ENCODE peak calls at places on chromosomes 11 and 22, in nine cellular contexts. One of them, this sample, is unnamed.

GRCh38 chr11:64165482-64165841 is 451 bp downstream of the MACROD1 start:
- DNase-seq in cardiac fibroblast: no peak
- DNase-seq in activated T-cell treated with anti-CD3 and anti-CD28 coated beads for 1 hour: no peak
- DNase-seq in posterior cingulate gyrus: no peak
- DNase-seq in transverse colon: peak; percentile 35
- DNase-seq in NCI-H2171 treated with DMSO at 0.1 percent for 48 hours: no peak
- DNase-seq in psoas muscle: no peak
- DNase-seq in AG09309: no peak
- DNase-seq in Right ventricle myocardium superior: peak; percentile 60
- DNase-seq in this sample: no peak

GRCh38 chr22:36194971-36195370 is 6.6 kb downstream of the APOL4 start:
- DNase-seq in cardiac fibroblast: peak; percentile 85
- DNase-seq in activated T-cell treated with anti-CD3 and anti-CD28 coated beads for 1 hour: peak; percentile 9
- DNase-seq in posterior cingulate gyrus: no peak
- DNase-seq in transverse colon: peak; percentile 64
- DNase-seq in NCI-H2171 treated with DMSO at 0.1 percent for 48 hours: peak; percentile 39
- DNase-seq in psoas muscle: peak; percentile 39
- DNase-seq in AG09309: peak; percentile 41
- DNase-seq in Right ventricle myocardium superior: peak; percentile 62
- DNase-seq in this sample: peak; percentile 6

GRCh38 chr11:10117709-10118341 is 176.2 kb downstream of the SBF2 start:
- DNase-seq in cardiac fibroblast: peak; percentile 81
- DNase-seq in activated T-cell treated with anti-CD3 and anti-CD28 coated beads for 1 hour: no peak
- DNase-seq in posterior cingulate gyrus: no peak
- DNase-seq in transverse colon: no peak
- DNase-seq in NCI-H2171 treated with DMSO at 0.1 percent for 48 hours: no peak
- DNase-seq in psoas muscle: no peak
- DNase-seq in AG09309: peak; percentile 64
- DNase-seq in Right ventricle myocardium superior: no peak
- DNase-seq in this sample: no peak

GRCh38 chr22:22397292-22397870 is 111.2 kb downstream of the ZNF280B start:
- DNase-seq in cardiac fibroblast: peak; percentile 56
- DNase-seq in activated T-cell treated with anti-CD3 and anti-CD28 coated beads for 1 hour: no peak
- DNase-seq in posterior cingulate gyrus: no peak
- DNase-seq in transverse colon: no peak
- DNase-seq in NCI-H2171 treated with DMSO at 0.1 percent for 48 hours: no peak
- DNase-seq in psoas muscle: peak; percentile 33
- DNase-seq in AG09309: no peak
- DNase-seq in Right ventricle myocardium superior: peak; percentile 65
- DNase-seq in this sample: no peak

GRCh38 chr11:18527512-18527911 is 770 bp upstream of the TSG101 start:
- DNase-seq in cardiac fibroblast: peak; percentile 65
- DNase-seq in activated T-cell treated with anti-CD3 and anti-CD28 coated beads for 1 hour: no peak
- DNase-seq in posterior cingulate gyrus: no peak
- DNase-seq in transverse colon: no peak
- DNase-seq in NCI-H2171 treated with DMSO at 0.1 percent for 48 hours: no peak
- DNase-seq in psoas muscle: no peak
- DNase-seq in AG09309: peak; percentile 27
- DNase-seq in Right ventricle myocardium superior: no peak
- DNase-seq in this sample: no peak

GRCh38 chr11:126345759-126346585 is 9.5 kb upstream of the ST3GAL4 start:
- DNase-seq in cardiac fibroblast: peak; percentile 66
- DNase-seq in activated T-cell treated with anti-CD3 and anti-CD28 coated beads for 1 hour: no peak
- DNase-seq in posterior cingulate gyrus: no peak
- DNase-seq in transverse colon: no peak
- DNase-seq in NCI-H2171 treated with DMSO at 0.1 percent for 48 hours: no peak
- DNase-seq in psoas muscle: peak; percentile 60
- DNase-seq in AG09309: peak; percentile 64
- DNase-seq in Right ventricle myocardium superior: peak; percentile 74
- DNase-seq in this sample: no peak

GRCh38 chr11:114208371-114208770 is 87.8 kb upstream of the NNMT start:
- DNase-seq in cardiac fibroblast: peak; percentile 28
- DNase-seq in activated T-cell treated with anti-CD3 and anti-CD28 coated beads for 1 hour: peak; percentile 8
- DNase-seq in posterior cingulate gyrus: no peak
- DNase-seq in transverse colon: no peak
- DNase-seq in NCI-H2171 treated with DMSO at 0.1 percent for 48 hours: no peak
- DNase-seq in psoas muscle: no peak
- DNase-seq in AG09309: no peak
- DNase-seq in Right ventricle myocardium superior: no peak
- DNase-seq in this sample: peak; percentile 20

GRCh38 chr11:114595571-114595970 is at the start of gene NXPE4:
- DNase-seq in cardiac fibroblast: no peak
- DNase-seq in activated T-cell treated with anti-CD3 and anti-CD28 coated beads for 1 hour: no peak
- DNase-seq in posterior cingulate gyrus: no peak
- DNase-seq in transverse colon: peak; percentile 54
- DNase-seq in NCI-H2171 treated with DMSO at 0.1 percent for 48 hours: no peak
- DNase-seq in psoas muscle: no peak
- DNase-seq in AG09309: no peak
- DNase-seq in Right ventricle myocardium superior: no peak
- DNase-seq in this sample: no peak

GRCh38 chr11:109706940-109707339 is 284.9 kb downstream of the C11orf87 start:
- DNase-seq in cardiac fibroblast: no peak
- DNase-seq in activated T-cell treated with anti-CD3 and anti-CD28 coated beads for 1 hour: no peak
- DNase-seq in posterior cingulate gyrus: no peak
- DNase-seq in transverse colon: no peak
- DNase-seq in NCI-H2171 treated with DMSO at 0.1 percent for 48 hours: no peak
- DNase-seq in psoas muscle: no peak
- DNase-seq in AG09309: no peak
- DNase-seq in Right ventricle myocardium superior: no peak
- DNase-seq in this sample: no peak

GRCh38 chr11:107744736-107745135 is 32.9 kb upstream of the SLN start:
- DNase-seq in cardiac fibroblast: no peak
- DNase-seq in activated T-cell treated with anti-CD3 and anti-CD28 coated beads for 1 hour: no peak
- DNase-seq in posterior cingulate gyrus: no peak
- DNase-seq in transverse colon: no peak
- DNase-seq in NCI-H2171 treated with DMSO at 0.1 percent for 48 hours: no peak
- DNase-seq in psoas muscle: no peak
- DNase-seq in AG09309: no peak
- DNase-seq in Right ventricle myocardium superior: no peak
- DNase-seq in this sample: no peak

GRCh38 chr11:118939948-118940598 is 14.3 kb upstream of the BCL9L start:
- DNase-seq in cardiac fibroblast: no peak
- DNase-seq in activated T-cell treated with anti-CD3 and anti-CD28 coated beads for 1 hour: no peak
- DNase-seq in posterior cingulate gyrus: no peak
- DNase-seq in transverse colon: no peak
- DNase-seq in NCI-H2171 treated with DMSO at 0.1 percent for 48 hours: no peak
- DNase-seq in psoas muscle: no peak
- DNase-seq in AG09309: no peak
- DNase-seq in Right ventricle myocardium superior: no peak
- DNase-seq in this sample: no peak

GRCh38 chr22:39236321-39237275 is 8.2 kb downstream of the PDGFB start:
- DNase-seq in cardiac fibroblast: peak; percentile 14
- DNase-seq in activated T-cell treated with anti-CD3 and anti-CD28 coated beads for 1 hour: no peak
- DNase-seq in posterior cingulate gyrus: no peak
- DNase-seq in transverse colon: peak; percentile 45
- DNase-seq in NCI-H2171 treated with DMSO at 0.1 percent for 48 hours: peak; percentile 93
- DNase-seq in psoas muscle: peak; percentile 74
- DNase-seq in AG09309: no peak
- DNase-seq in Right ventricle myocardium superior: peak; percentile 72
- DNase-seq in this sample: peak; percentile 40

GRCh38 chr11:24511518-24511917 is 14.7 kb downstream of the LUZP2 start:
- DNase-seq in cardiac fibroblast: no peak
- DNase-seq in activated T-cell treated with anti-CD3 and anti-CD28 coated beads for 1 hour: no peak
- DNase-seq in posterior cingulate gyrus: no peak
- DNase-seq in transverse colon: no peak
- DNase-seq in NCI-H2171 treated with DMSO at 0.1 percent for 48 hours: no peak
- DNase-seq in psoas muscle: no peak
- DNase-seq in AG09309: no peak
- DNase-seq in Right ventricle myocardium superior: no peak
- DNase-seq in this sample: no peak

GRCh38 chr11:108895579-108896480 is 231.0 kb downstream of the DDX10 start:
- DNase-seq in cardiac fibroblast: peak; percentile 71
- DNase-seq in activated T-cell treated with anti-CD3 and anti-CD28 coated beads for 1 hour: no peak
- DNase-seq in posterior cingulate gyrus: no peak
- DNase-seq in transverse colon: no peak
- DNase-seq in NCI-H2171 treated with DMSO at 0.1 percent for 48 hours: no peak
- DNase-seq in psoas muscle: no peak
- DNase-seq in AG09309: no peak
- DNase-seq in Right ventricle myocardium superior: no peak
- DNase-seq in this sample: no peak

GRCh38 chr22:25353516-25354445 is 134.3 kb downstream of the CRYBB2 start:
- DNase-seq in cardiac fibroblast: no peak
- DNase-seq in activated T-cell treated with anti-CD3 and anti-CD28 coated beads for 1 hour: no peak
- DNase-seq in posterior cingulate gyrus: no peak
- DNase-seq in transverse colon: no peak
- DNase-seq in NCI-H2171 treated with DMSO at 0.1 percent for 48 hours: no peak
- DNase-seq in psoas muscle: no peak
- DNase-seq in AG09309: no peak
- DNase-seq in Right ventricle myocardium superior: no peak
- DNase-seq in this sample: no peak

GRCh38 chr22:20439928-20440575 is 2.4 kb upstream of the SCARF2 start:
- DNase-seq in cardiac fibroblast: no peak
- DNase-seq in activated T-cell treated with anti-CD3 and anti-CD28 coated beads for 1 hour: no peak
- DNase-seq in posterior cingulate gyrus: no peak
- DNase-seq in transverse colon: no peak
- DNase-seq in NCI-H2171 treated with DMSO at 0.1 percent for 48 hours: no peak
- DNase-seq in psoas muscle: no peak
- DNase-seq in AG09309: no peak
- DNase-seq in Right ventricle myocardium superior: no peak
- DNase-seq in this sample: no peak

GRCh38 chr11:705646-706438 is at the start of gene EPS8L2:
- DNase-seq in cardiac fibroblast: no peak
- DNase-seq in activated T-cell treated with anti-CD3 and anti-CD28 coated beads for 1 hour: no peak
- DNase-seq in posterior cingulate gyrus: no peak
- DNase-seq in transverse colon: peak; percentile 89
- DNase-seq in NCI-H2171 treated with DMSO at 0.1 percent for 48 hours: no peak
- DNase-seq in psoas muscle: peak; percentile 34
- DNase-seq in AG09309: no peak
- DNase-seq in Right ventricle myocardium superior: no peak
- DNase-seq in this sample: no peak

GRCh38 chr11:6307879-6308278 is 12.4 kb downstream of the CAVIN3 start:
- DNase-seq in cardiac fibroblast: peak; percentile 46
- DNase-seq in activated T-cell treated with anti-CD3 and anti-CD28 coated beads for 1 hour: no peak
- DNase-seq in posterior cingulate gyrus: no peak
- DNase-seq in transverse colon: no peak
- DNase-seq in NCI-H2171 treated with DMSO at 0.1 percent for 48 hours: no peak
- DNase-seq in psoas muscle: no peak
- DNase-seq in AG09309: no peak
- DNase-seq in Right ventricle myocardium superior: no peak
- DNase-seq in this sample: no peak

GRCh38 chr11:75140269-75141138 is 10.4 kb upstream of the SLCO2B1 start:
- DNase-seq in cardiac fibroblast: peak; percentile 47
- DNase-seq in activated T-cell treated with anti-CD3 and anti-CD28 coated beads for 1 hour: peak; percentile 77
- DNase-seq in posterior cingulate gyrus: peak; percentile 21
- DNase-seq in transverse colon: peak; percentile 72
- DNase-seq in NCI-H2171 treated with DMSO at 0.1 percent for 48 hours: no peak
- DNase-seq in psoas muscle: peak; percentile 69
- DNase-seq in AG09309: no peak
- DNase-seq in Right ventricle myocardium superior: peak; percentile 86
- DNase-seq in this sample: peak; percentile 67

GRCh38 chr22:47695176-47695575 is 932.7 kb downstream of the TBC1D22A start:
- DNase-seq in cardiac fibroblast: no peak
- DNase-seq in activated T-cell treated with anti-CD3 and anti-CD28 coated beads for 1 hour: no peak
- DNase-seq in posterior cingulate gyrus: no peak
- DNase-seq in transverse colon: no peak
- DNase-seq in NCI-H2171 treated with DMSO at 0.1 percent for 48 hours: no peak
- DNase-seq in psoas muscle: no peak
- DNase-seq in AG09309: no peak
- DNase-seq in Right ventricle myocardium superior: no peak
- DNase-seq in this sample: no peak

GRCh38 chr22:49327411-49327810 is 500.3 kb downstream of the BRD1 start:
- DNase-seq in cardiac fibroblast: no peak
- DNase-seq in activated T-cell treated with anti-CD3 and anti-CD28 coated beads for 1 hour: no peak
- DNase-seq in posterior cingulate gyrus: no peak
- DNase-seq in transverse colon: no peak
- DNase-seq in NCI-H2171 treated with DMSO at 0.1 percent for 48 hours: no peak
- DNase-seq in psoas muscle: no peak
- DNase-seq in AG09309: no peak
- DNase-seq in Right ventricle myocardium superior: no peak
- DNase-seq in this sample: no peak

GRCh38 chr11:7892059-7892699 is 38.9 kb downstream of the OR10A6 start:
- DNase-seq in cardiac fibroblast: peak; percentile 85
- DNase-seq in activated T-cell treated with anti-CD3 and anti-CD28 coated beads for 1 hour: no peak
- DNase-seq in posterior cingulate gyrus: no peak
- DNase-seq in transverse colon: no peak
- DNase-seq in NCI-H2171 treated with DMSO at 0.1 percent for 48 hours: no peak
- DNase-seq in psoas muscle: no peak
- DNase-seq in AG09309: peak; percentile 59
- DNase-seq in Right ventricle myocardium superior: no peak
- DNase-seq in this sample: no peak

GRCh38 chr11:122138759-122139594 is 23.0 kb upstream of the BLID start:
- DNase-seq in cardiac fibroblast: no peak
- DNase-seq in activated T-cell treated with anti-CD3 and anti-CD28 coated beads for 1 hour: no peak
- DNase-seq in posterior cingulate gyrus: no peak
- DNase-seq in transverse colon: no peak
- DNase-seq in NCI-H2171 treated with DMSO at 0.1 percent for 48 hours: no peak
- DNase-seq in psoas muscle: no peak
- DNase-seq in AG09309: no peak
- DNase-seq in Right ventricle myocardium superior: no peak
- DNase-seq in this sample: no peak

GRCh38 chr11:122697636-122698167 is 42.2 kb downstream of the UBASH3B start:
- DNase-seq in cardiac fibroblast: peak; percentile 85
- DNase-seq in activated T-cell treated with anti-CD3 and anti-CD28 coated beads for 1 hour: peak; percentile 24
- DNase-seq in posterior cingulate gyrus: no peak
- DNase-seq in transverse colon: no peak
- DNase-seq in NCI-H2171 treated with DMSO at 0.1 percent for 48 hours: no peak
- DNase-seq in psoas muscle: no peak
- DNase-seq in AG09309: no peak
- DNase-seq in Right ventricle myocardium superior: no peak
- DNase-seq in this sample: peak; percentile 32

GRCh38 chr11:74238243-74238642 is 67.2 kb downstream of the PPME1 start:
- DNase-seq in cardiac fibroblast: no peak
- DNase-seq in activated T-cell treated with anti-CD3 and anti-CD28 coated beads for 1 hour: no peak
- DNase-seq in posterior cingulate gyrus: no peak
- DNase-seq in transverse colon: no peak
- DNase-seq in NCI-H2171 treated with DMSO at 0.1 percent for 48 hours: peak; percentile 25
- DNase-seq in psoas muscle: no peak
- DNase-seq in AG09309: no peak
- DNase-seq in Right ventricle myocardium superior: no peak
- DNase-seq in this sample: no peak

GRCh38 chr11:28837599-28837998 is 729.4 kb downstream of the METTL15 start:
- DNase-seq in cardiac fibroblast: no peak
- DNase-seq in activated T-cell treated with anti-CD3 and anti-CD28 coated beads for 1 hour: no peak
- DNase-seq in posterior cingulate gyrus: no peak
- DNase-seq in transverse colon: no peak
- DNase-seq in NCI-H2171 treated with DMSO at 0.1 percent for 48 hours: no peak
- DNase-seq in psoas muscle: no peak
- DNase-seq in AG09309: no peak
- DNase-seq in Right ventricle myocardium superior: no peak
- DNase-seq in this sample: no peak

GRCh38 chr11:118289411-118289810 is 15.1 kb upstream of the CD3E start:
- DNase-seq in cardiac fibroblast: no peak
- DNase-seq in activated T-cell treated with anti-CD3 and anti-CD28 coated beads for 1 hour: no peak
- DNase-seq in posterior cingulate gyrus: no peak
- DNase-seq in transverse colon: no peak
- DNase-seq in NCI-H2171 treated with DMSO at 0.1 percent for 48 hours: peak; percentile 51
- DNase-seq in psoas muscle: no peak
- DNase-seq in AG09309: no peak
- DNase-seq in Right ventricle myocardium superior: no peak
- DNase-seq in this sample: no peak

GRCh38 chr22:43837666-43838065 is 24.6 kb downstream of the SULT4A1 start:
- DNase-seq in cardiac fibroblast: no peak
- DNase-seq in activated T-cell treated with anti-CD3 and anti-CD28 coated beads for 1 hour: no peak
- DNase-seq in posterior cingulate gyrus: no peak
- DNase-seq in transverse colon: no peak
- DNase-seq in NCI-H2171 treated with DMSO at 0.1 percent for 48 hours: no peak
- DNase-seq in psoas muscle: no peak
- DNase-seq in AG09309: no peak
- DNase-seq in Right ventricle myocardium superior: peak; percentile 17
- DNase-seq in this sample: no peak

GRCh38 chr11:130601141-130601540 is 152.7 kb downstream of the ADAMTS15 start:
- DNase-seq in cardiac fibroblast: peak; percentile 55
- DNase-seq in activated T-cell treated with anti-CD3 and anti-CD28 coated beads for 1 hour: no peak
- DNase-seq in posterior cingulate gyrus: no peak
- DNase-seq in transverse colon: peak; percentile 63
- DNase-seq in NCI-H2171 treated with DMSO at 0.1 percent for 48 hours: no peak
- DNase-seq in psoas muscle: peak; percentile 66
- DNase-seq in AG09309: no peak
- DNase-seq in Right ventricle myocardium superior: peak; percentile 88
- DNase-seq in this sample: no peak

GRCh38 chr11:132028380-132029240 is 658.2 kb downstream of the NTM start:
- DNase-seq in cardiac fibroblast: peak; percentile 77
- DNase-seq in activated T-cell treated with anti-CD3 and anti-CD28 coated beads for 1 hour: no peak
- DNase-seq in posterior cingulate gyrus: no peak
- DNase-seq in transverse colon: peak; percentile 46
- DNase-seq in NCI-H2171 treated with DMSO at 0.1 percent for 48 hours: no peak
- DNase-seq in psoas muscle: peak; percentile 25
- DNase-seq in AG09309: no peak
- DNase-seq in Right ventricle myocardium superior: no peak
- DNase-seq in this sample: no peak

GRCh38 chr11:2524446-2525165 is 79.8 kb downstream of the KCNQ1 start:
- DNase-seq in cardiac fibroblast: no peak
- DNase-seq in activated T-cell treated with anti-CD3 and anti-CD28 coated beads for 1 hour: no peak
- DNase-seq in posterior cingulate gyrus: peak; percentile 2
- DNase-seq in transverse colon: peak; percentile 8
- DNase-seq in NCI-H2171 treated with DMSO at 0.1 percent for 48 hours: no peak
- DNase-seq in psoas muscle: peak; percentile 0
- DNase-seq in AG09309: no peak
- DNase-seq in Right ventricle myocardium superior: peak; percentile 30
- DNase-seq in this sample: no peak